ENCODE peak calls at places on chromosomes 1 and 21, in five cellular contexts. G is NAMALWA; C is activated CD8-positive, alpha-beta memory T cell treated with anti-CD3 and anti-CD28 coated beads for 1 hour; E is mesendoderm; D is NCI-H345. L is an unnamed sample.

GRCh38 chr1:239989990-239990389 is 101.7 kb upstream of the FMN2 start:
- DNase-seq in G (no peak), C (no peak), E (no peak), D (no peak), L (no peak)

GRCh38 chr1:198929961-198930599 is 291.2 kb downstream of the PTPRC start:
- DNase-seq in G (peak), C (no peak), E (no peak), D (no peak), L (peak)

GRCh38 chr1:54081306-54082270 is 28.2 kb downstream of the TCEANC2 start:
- DNase-seq in G (peak), C (peak), E (peak), D (peak), L (peak)

GRCh38 chr1:208244584-208244916 is 366 bp upstream of the PLXNA2 start:
- DNase-seq in G (no peak), C (no peak), E (no peak), D (no peak), L (no peak)

GRCh38 chr1:35850051-35850450 is 33.0 kb upstream of the AGO1 start:
- DNase-seq in G (no peak), C (no peak), E (peak), D (no peak), L (no peak)

GRCh38 chr1:198771562-198772153 is 132.8 kb downstream of the PTPRC start:
- DNase-seq in G (peak), C (no peak), E (peak), D (peak), L (peak)

GRCh38 chr21:33383056-33383888 is 19.9 kb upstream of the IFNGR2 start:
- DNase-seq in G (peak), C (no peak), E (no peak), D (no peak), L (peak)

GRCh38 chr21:23475518-23476189 is 2131.6 kb downstream of the MRPL39 start:
- DNase-seq in G (no peak), C (no peak), E (no peak), D (no peak), L (no peak)

GRCh38 chr1:65997693-65998092 is 205.0 kb downstream of the PDE4B start:
- DNase-seq in G (no peak), C (no peak), E (no peak), D (no peak), L (no peak)

GRCh38 chr1:201480231-201481003 is 11.4 kb upstream of the PHLDA3 start:
- DNase-seq in G (peak), C (no peak), E (peak), D (peak), L (peak)

GRCh38 chr1:222009105-222009730 is 267.3 kb upstream of the DUSP10 start:
- DNase-seq in G (peak), C (no peak), E (peak), D (no peak), L (peak)

GRCh38 chr1:220368352-220369265 is 96.4 kb upstream of the RAB3GAP2 start:
- DNase-seq in G (no peak), C (no peak), E (peak), D (no peak), L (no peak)

GRCh38 chr1:156727914-156728598 is at the start of gene METTL25B:
- DNase-seq in G (peak), C (no peak), E (peak), D (peak), L (peak)

GRCh38 chr1:112337028-112337531 is 58.9 kb upstream of the CTTNBP2NL start:
- DNase-seq in G (peak), C (no peak), E (peak), D (peak), L (peak)

GRCh38 chr1:31227891-31228290 is 11.8 kb downstream of the NKAIN1 start:
- DNase-seq in G (no peak), C (no peak), E (peak), D (no peak), L (no peak)